ENCODE peak calls at places on chromosomes 7 and 10, in ten cellular contexts. C is mucosa of gallbladder; L is activated CD4-positive, alpha-beta T cell treated with anti-CD3 and anti-CD28 coated beads for 36 hours; D is activated T-cell treated with anti-CD3 and anti-CD28 coated beads, Interleukin-2, amount 50 U/mL, for 48 hours; Q is Caki2; P is pons; R is T-helper 17 cell; M is HEK293T; A is activated CD8-positive, alpha-beta memory T cell treated with anti-CD3 and anti-CD28 coated beads, Interleukin-2, amount 10 ng/mL, durations not matched to agents 7 days and 5 days; E is activated naive CD8-positive, alpha-beta T cell treated with anti-CD3 and anti-CD28 coated beads for 36 hours. I is an unnamed sample.

GRCh38 chr7:41916450-41916927 is 213.6 kb upstream of the INHBA start:
- DNase-seq in D (no peak), M (no peak), L (no peak), A (no peak), E (no peak), R (no peak), C (no peak), P (no peak), Q (peak), I (no peak)

GRCh38 chr7:44634187-44634838 is 27.9 kb downstream of the OGDH start:
- DNase-seq in R (no peak), A (no peak), M (no peak), P (no peak), D (no peak), Q (no peak), C (no peak), L (no peak), E (no peak), I (no peak)

GRCh38 chr7:129095258-129095657 is 40.3 kb upstream of the TNPO3 start:
- DNase-seq in E (no peak), P (no peak), Q (no peak), C (no peak), R (no peak), A (peak), D (no peak), L (peak), M (no peak), I (no peak)

GRCh38 chr10:103546401-103546800 is 52.9 kb downstream of the NEURL1 start:
- DNase-seq in A (no peak), C (no peak), E (no peak), M (no peak), R (no peak), Q (no peak), L (no peak), P (no peak), D (no peak), I (no peak)

GRCh38 chr10:63132651-63133055 is 475 bp upstream of the NRBF2 start:
- DNase-seq in Q (no peak), L (no peak), C (no peak), R (no peak), P (no peak), M (no peak), E (no peak), D (no peak), A (no peak), I (no peak)

GRCh38 chr10:98664329-98665042 is 217.8 kb upstream of the HPS1 start:
- DNase-seq in E (peak), A (peak), P (no peak), D (peak), R (no peak), C (no peak), Q (peak), L (peak), M (peak), I (no peak)

GRCh38 chr7:23594879-23595604 is 2.1 kb upstream of the CCDC126 start:
- DNase-seq in C (no peak), D (peak), M (no peak), P (no peak), E (peak), L (peak), A (peak), Q (peak), R (no peak), I (no peak)

GRCh38 chr10:119498889-119499864 is 43.3 kb downstream of the RGS10 start:
- DNase-seq in Q (no peak), D (peak), L (peak), C (no peak), E (peak), A (no peak), P (no peak), M (no peak), R (no peak), I (no peak)

GRCh38 chr10:114916653-114917052 is 21.3 kb upstream of the TRUB1 start:
- DNase-seq in M (no peak), E (no peak), Q (no peak), P (no peak), A (no peak), L (no peak), R (no peak), C (no peak), D (no peak), I (no peak)

GRCh38 chr10:23530079-23530478 is 91.2 kb downstream of the OTUD1 start:
- DNase-seq in R (no peak), A (no peak), M (no peak), P (no peak), C (no peak), L (no peak), E (no peak), D (no peak), Q (no peak), I (no peak)

GRCh38 chr10:6135039-6135438 is 46.2 kb downstream of the RBM17 start:
- DNase-seq in E (no peak), L (no peak), C (no peak), Q (no peak), P (no peak), D (no peak), R (no peak), A (no peak), M (no peak), I (no peak)

I was measured in globus pallidus.